ENCODE peak calls at places on chromosomes 13 and 19, in eight cellular contexts. N, P, Y, F, U, W, T and K are unnamed samples.

GRCh38 chr13:99015606-99016520 is 38.0 kb upstream of the DOCK9 start:
- DNase-seq in U (no peak), N (no peak), T (no peak), P (no peak), Y (no peak), F (no peak), W (no peak), K (no peak)

GRCh38 chr13:112686987-112687386 is 2.9 kb upstream of the ATP11A start:
- DNase-seq in Y (no peak), F (no peak), W (no peak), T (peak; percentile 57), P (peak; percentile 26), U (peak; percentile 30), N (no peak), K (no peak)

GRCh38 chr19:28009696-28010095 is 1203.3 kb downstream of the UQCRFS1 start:
- DNase-seq in P (no peak), W (no peak), T (no peak), F (no peak), U (no peak), N (no peak), Y (no peak), K (no peak)

GRCh38 chr13:99040536-99041141 is 62.8 kb upstream of the DOCK9 start:
- DNase-seq in Y (peak; percentile 23), W (no peak), T (no peak), U (no peak), P (no peak), N (no peak), F (no peak), K (no peak)

GRCh38 chr19:16928916-16929315 is 40.1 kb downstream of the F2RL3 start:
- DNase-seq in Y (no peak), T (peak; percentile 40), W (no peak), F (no peak), U (no peak), N (no peak), P (no peak), K (no peak)

GRCh38 chr13:97018029-97018819 is 23.9 kb upstream of the OXGR1 start:
- DNase-seq in W (no peak), T (no peak), N (peak; percentile 43), U (peak; percentile 66), Y (peak; percentile 39), P (peak; percentile 58), F (peak; percentile 80), K (no peak)

GRCh38 chr13:24151864-24152263 is 8.7 kb upstream of the SPATA13 start:
- DNase-seq in P (no peak), W (no peak), U (no peak), F (no peak), T (no peak), Y (no peak), N (no peak), K (no peak)

GRCh38 chr19:49567722-49568454 is 12.5 kb downstream of the NOSIP start:
- DNase-seq in Y (no peak), P (no peak), T (no peak), N (no peak), U (peak; percentile 56), W (no peak), F (no peak), K (no peak)

GRCh38 chr19:18969953-18970659 is 29.1 kb upstream of the HOMER3 start:
- DNase-seq in Y (peak; percentile 43), P (no peak), F (no peak), W (no peak), T (no peak), N (no peak), U (peak; percentile 58), K (no peak)

GRCh38 chr13:31175847-31176536 is 14.3 kb upstream of the HSPH1 start:
- DNase-seq in U (no peak), F (no peak), W (no peak), Y (no peak), T (no peak), P (no peak), N (no peak), K (no peak)

GRCh38 chr13:19862511-19863313 is 737 bp downstream of the ZMYM5 start:
- DNase-seq in F (peak; percentile 16), Y (peak; percentile 46), P (peak; percentile 63), W (no peak), T (peak; percentile 71), N (peak; percentile 38), U (peak; percentile 92), K (no peak)

GRCh38 chr13:97223711-97224461 is 1.8 kb downstream of the MBNL2 start:
- DNase-seq in U (peak; percentile 85), F (peak; percentile 96), W (no peak), P (peak; percentile 52), N (peak; percentile 55), Y (peak; percentile 83), T (no peak), K (peak; percentile 71)

GRCh38 chr13:100630564-100630963 is 42.0 kb upstream of the GGACT start:
- DNase-seq in N (no peak), U (no peak), F (no peak), Y (no peak), T (no peak), W (no peak), P (no peak), K (no peak)

GRCh38 chr19:17686592-17687042 is 1.5 kb downstream of the UNC13A start:
- DNase-seq in P (peak; percentile 85), N (no peak), U (peak; percentile 76), T (no peak), Y (no peak), F (peak; percentile 21), W (no peak), K (no peak)

GRCh38 chr19:4414800-4415251 is 12.4 kb downstream of the CHAF1A start:
- DNase-seq in Y (no peak), P (no peak), N (no peak), U (peak; percentile 75), W (no peak), F (peak; percentile 47), T (no peak), K (no peak)

GRCh38 chr13:42747399-42747873 is 33.9 kb upstream of the FAM216B start:
- DNase-seq in Y (peak; percentile 65), N (no peak), U (peak; percentile 56), W (no peak), P (no peak), T (no peak), F (peak; percentile 83), K (peak; percentile 99)

GRCh38 chr19:18062043-18062442 is 24.7 kb downstream of the IL12RB1 start:
- DNase-seq in Y (no peak), U (no peak), F (no peak), N (no peak), W (no peak), T (no peak), P (no peak), K (no peak)

GRCh38 chr19:6811906-6812305 is 39.4 kb downstream of the VAV1 start:
- DNase-seq in W (no peak), T (no peak), F (peak; percentile 83), N (no peak), P (no peak), U (peak; percentile 87), Y (peak; percentile 65), K (no peak)

GRCh38 chr19:2097330-2098327 is 914 bp downstream of the IZUMO4 start:
- DNase-seq in F (no peak), Y (no peak), U (no peak), T (no peak), N (peak; percentile 79), P (peak; percentile 57), W (no peak), K (no peak)

GRCh38 chr19:17777840-17778620 is 16.9 kb upstream of the B3GNT3 start:
- DNase-seq in T (peak; percentile 90), N (peak; percentile 37), W (no peak), P (peak; percentile 98), Y (no peak), U (peak; percentile 85), F (peak; percentile 38), K (no peak)

GRCh38 chr19:54138777-54139256 is 1.3 kb downstream of the CNOT3 start:
- DNase-seq in F (no peak), P (no peak), T (no peak), Y (no peak), W (no peak), N (no peak), U (no peak), K (no peak)
- H3K4me3 ChIP-seq in F (peak overlapping the region; percentile 84), P (peak overlapping the region; percentile 84), T (peak overlapping the region; percentile 96), Y (peak overlapping the region; percentile 86), W (peak overlapping the region; percentile 87), N (peak overlapping the region; percentile 100), U (peak overlapping the region; percentile 87), K (peak overlapping the region; percentile 90)

DNA sequence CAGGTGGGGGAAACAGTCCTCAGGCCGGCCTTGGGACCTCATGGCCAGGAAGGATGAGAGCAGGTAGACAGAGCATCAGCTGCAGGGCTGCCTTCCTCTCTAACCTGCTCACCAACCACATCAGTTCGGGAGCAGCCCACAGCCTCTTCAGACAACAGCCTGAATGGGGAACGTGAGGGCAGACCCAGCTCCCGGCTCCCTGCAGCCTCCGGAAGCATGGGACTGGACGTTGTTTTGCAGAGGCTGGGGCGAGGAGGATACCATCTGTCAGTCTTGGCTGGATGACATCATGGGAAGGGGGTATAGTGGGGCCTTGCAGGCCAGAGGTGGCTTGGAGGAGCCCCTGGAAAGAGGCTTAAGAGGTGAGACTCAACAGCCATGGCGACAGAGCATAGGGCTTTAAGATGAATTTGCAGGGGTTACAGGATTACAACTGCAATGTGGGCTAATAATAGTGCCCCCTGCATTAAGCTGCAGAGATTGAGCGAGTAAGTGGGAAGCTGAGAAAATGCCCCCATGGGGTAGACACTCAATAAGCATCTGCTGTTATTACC is 1.5 kb downstream of the FXYD3 start:
- DNase-seq in U (no peak), W (no peak), N (no peak), T (no peak), F (no peak), Y (no peak), P (no peak), K (no peak)
- H3K4me3 ChIP-seq in U (no peak overlapping the region), W (peak overlapping the region; percentile 46), N (no peak overlapping the region), T (peak overlapping the region; percentile 44), F (no peak overlapping the region), Y (peak overlapping the region; percentile 94), P (no peak overlapping the region), K (no peak overlapping the region)

GRCh38 chr19:14378890-14379289 is 2.4 kb upstream of the ADGRE5 start:
- DNase-seq in Y (no peak), N (no peak), W (no peak), T (no peak), F (no peak), P (no peak), U (no peak), K (no peak)
- H3K4me3 ChIP-seq in Y (no peak overlapping the region), N (no peak overlapping the region), W (no peak overlapping the region), T (no peak overlapping the region), F (no peak overlapping the region), P (no peak overlapping the region), U (no peak overlapping the region), K (no peak overlapping the region)

DNA sequence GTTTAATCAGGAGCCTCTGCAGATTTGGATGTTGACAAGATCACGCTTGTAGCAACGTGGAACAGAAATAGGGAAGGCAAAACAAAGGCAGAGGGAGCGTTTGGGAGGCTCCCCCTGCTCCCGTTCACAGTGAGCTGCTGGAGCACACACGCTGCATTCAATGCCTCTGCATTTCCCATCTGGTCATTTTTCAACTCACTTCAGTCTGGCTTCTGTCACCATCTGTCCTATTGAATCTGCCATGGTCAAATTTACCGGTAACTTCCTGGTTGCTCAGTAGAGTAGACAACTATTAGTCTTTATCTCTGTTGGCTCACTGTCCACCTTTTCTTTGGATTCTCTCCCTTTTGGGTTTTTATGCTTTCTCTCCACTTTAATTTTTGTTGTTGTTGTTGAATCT is 91.0 kb downstream of the NHLRC3 start:
- DNase-seq in T (no peak), U (no peak), Y (no peak), N (no peak), F (no peak), P (no peak), W (no peak), K (no peak)
- H3K4me3 ChIP-seq in T (no peak overlapping the region), U (no peak overlapping the region), Y (no peak overlapping the region), N (no peak overlapping the region), F (no peak overlapping the region), P (no peak overlapping the region), W (no peak overlapping the region), K (no peak overlapping the region)

GRCh38 chr13:91526543-91527033 is 128.2 kb downstream of the GPC5 start:
- DNase-seq in P (no peak), U (no peak), F (no peak), T (no peak), N (no peak), W (no peak), Y (no peak), K (no peak)
- H3K4me3 ChIP-seq in P (no peak overlapping the region), U (no peak overlapping the region), F (no peak overlapping the region), T (no peak overlapping the region), N (no peak overlapping the region), W (no peak overlapping the region), Y (no peak overlapping the region), K (no peak overlapping the region)